ENCODE peak calls at places on chromosomes 2 and 18, in eight cellular contexts. M is neural progenitor cell; Z is CD4-positive, CD25-positive, alpha-beta regulatory T cell; D is A549; T is tibial nerve; I is mesendoderm; R is kidney; L is left ventricle myocardium inferior. N is an unnamed sample. For H3K4me1, the result is how much of the 10 kb centered on the place peaks cover.

GRCh38 chr2:18611184-18611583 is 21.8 kb upstream of the NT5C1B start:
- DNase-seq in M (no peak), Z (no peak), D (no peak), T (no peak), I (no peak), R (no peak), L (no peak), N (no peak)

GRCh38 chr18:50644807-50645206 is 84.9 kb downstream of the MAPK4 start:
- DNase-seq in M (peak), Z (no peak), D (peak), T (no peak), I (peak), R (no peak), L (no peak), N (peak)

GRCh38 chr2:70616168-70616694 is 62.6 kb upstream of the TGFA start:
- DNase-seq in M (no peak), Z (no peak), D (no peak), T (no peak), I (no peak), R (no peak), L (no peak), N (no peak)

GRCh38 chr2:168183308-168183997 is 63.9 kb downstream of the STK39 start:
- DNase-seq in M (no peak), Z (no peak), D (no peak), T (no peak), I (no peak), R (no peak), L (no peak), N (no peak)

GRCh38 chr2:176001281-176001902 is 675 bp downstream of the LNPK start:
- DNase-seq in M (peak), Z (peak), D (peak), T (peak), I (peak), R (peak), L (peak), N (peak)

GRCh38 chr18:65748321-65748720 is 2.5 kb upstream of the CDH7 start:
- DNase-seq in M (no peak), Z (no peak), D (no peak), T (no peak), I (no peak), R (no peak), L (no peak), N (no peak)

GRCh38 chr2:70418514-70418913 is 116.6 kb upstream of the FAM136A start:
- DNase-seq in M (no peak), Z (no peak), D (no peak), T (no peak), I (no peak), R (no peak), L (no peak), N (no peak)

GRCh38 chr2:25424426-25425028 is 82.8 kb upstream of the DNMT3A start:
- DNase-seq in M (no peak), Z (no peak), D (no peak), T (no peak), I (no peak), R (no peak), L (no peak), N (no peak)

GRCh38 chr2:128404709-128405466 is 86.2 kb upstream of the HS6ST1 start:
- DNase-seq in M (no peak), Z (no peak), D (no peak), T (no peak), I (no peak), R (no peak), L (no peak), N (no peak)

GRCh38 chr18:5620284-5620683 is 76.5 kb upstream of the EPB41L3 start:
- DNase-seq in M (no peak), Z (no peak), D (no peak), T (no peak), I (no peak), R (no peak), L (no peak), N (no peak)

GRCh38 chr2:171516793-171517192 is 5.5 kb upstream of the CYBRD1 start:
- DNase-seq in M (no peak), Z (no peak), D (no peak), T (no peak), I (no peak), R (no peak), L (no peak), N (no peak)

GRCh38 chr2:240284503-240285259 is 144.2 kb upstream of the OTOS start:
- DNase-seq in M (no peak), Z (no peak), D (no peak), T (no peak), I (no peak), R (peak), L (no peak), N (no peak)

GRCh38 chr2:240988571-240989271 is 9.7 kb upstream of the SNED1 start:
- DNase-seq in M (no peak), Z (no peak), D (no peak), T (no peak), I (no peak), R (peak), L (no peak), N (no peak)

GRCh38 chr2:43224131-43224570 is 2.3 kb downstream of the ZFP36L2 start:
- DNase-seq in M (peak), Z (peak), D (peak), T (peak), I (peak), R (peak), L (peak), N (peak)

GRCh38 chr2:88117976-88118375 is 9.9 kb downstream of the FABP1 start:
- DNase-seq in M (no peak), Z (no peak), D (no peak), T (no peak), I (no peak), R (no peak), L (no peak), N (no peak)

GRCh38 chr2:69386376-69386775 is 651 bp downstream of the GFPT1 start:
- DNase-seq in M (no peak), Z (peak), D (no peak), T (no peak), I (no peak), R (no peak), L (no peak), N (no peak)

GRCh38 chr18:26458526-26459232 is 89.7 kb downstream of the KCTD1 start:
- DNase-seq in M (no peak), Z (peak), D (no peak), T (no peak), I (no peak), R (no peak), L (no peak), N (no peak)

GRCh38 chr2:216664593-216665034 is 30.7 kb downstream of the IGFBP5 start:
- DNase-seq in M (peak), Z (no peak), D (no peak), T (no peak), I (peak), R (peak), L (no peak), N (no peak)

GRCh38 chr18:23634692-23635091 is 28.0 kb downstream of the ANKRD29 start:
- DNase-seq in M (no peak), Z (no peak), D (no peak), T (no peak), I (no peak), R (no peak), L (no peak), N (no peak)

GRCh38 chr2:3073196-3073595 is 304.4 kb downstream of the EIPR1 start:
- DNase-seq in M (no peak), Z (no peak), D (no peak), T (no peak), I (no peak), R (no peak), L (no peak), N (no peak)

GRCh38 chr2:11672404-11672803 is 2.4 kb upstream of the NTSR2 start:
- DNase-seq in M (no peak), Z (no peak), D (no peak), T (no peak), I (no peak), R (no peak), L (no peak), N (no peak)

GRCh38 chr2:66228128-66228547 is 206.8 kb upstream of the MEIS1 start:
- DNase-seq in M (no peak), Z (no peak), D (no peak), T (peak), I (no peak), R (no peak), L (peak), N (no peak)

GRCh38 chr2:157761520-157761919 is 114.6 kb downstream of the ACVR1 start:
- DNase-seq in M (no peak), Z (no peak), D (no peak), T (no peak), I (peak), R (no peak), L (no peak), N (no peak)

DNA sequence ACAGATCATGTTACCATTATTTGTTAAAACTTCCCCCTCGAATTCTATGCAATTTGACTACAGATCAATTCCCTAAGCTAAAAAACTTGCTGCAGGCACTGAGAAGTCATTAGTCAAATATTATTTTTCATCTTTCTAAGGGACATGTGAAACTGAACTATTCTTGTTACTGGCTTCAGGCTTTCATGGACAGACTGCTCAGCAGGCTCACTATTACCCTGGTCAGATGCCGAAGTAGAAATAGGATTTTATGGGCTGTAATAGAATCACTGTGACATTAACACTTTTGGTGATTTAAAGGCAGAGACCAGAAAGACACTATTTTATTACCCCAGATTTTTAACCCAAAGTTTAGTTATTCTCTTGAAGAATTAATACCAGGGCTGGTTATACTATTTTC is 15.0 kb downstream of the MYL1 start:
- DNase-seq in M (no peak), Z (no peak), D (no peak), T (no peak), I (no peak), R (no peak), L (no peak), N (no peak)
- H3K4me3 ChIP-seq in M (no peak), Z (no peak), D (no peak), T (no peak), I (no peak), R (no peak), L (no peak), N (no peak)

GRCh38 chr2:138589663-138590062 is 88.1 kb downstream of the SPOPL start:
- DNase-seq in M (no peak), Z (no peak), D (no peak), T (no peak), I (no peak), R (no peak), L (no peak), N (no peak)
- H3K4me1 ChIP-seq in M (under half), Z (under half), D (under half), T (under half), I (under half), R (under half), L (under half), N (under half)

DNA sequence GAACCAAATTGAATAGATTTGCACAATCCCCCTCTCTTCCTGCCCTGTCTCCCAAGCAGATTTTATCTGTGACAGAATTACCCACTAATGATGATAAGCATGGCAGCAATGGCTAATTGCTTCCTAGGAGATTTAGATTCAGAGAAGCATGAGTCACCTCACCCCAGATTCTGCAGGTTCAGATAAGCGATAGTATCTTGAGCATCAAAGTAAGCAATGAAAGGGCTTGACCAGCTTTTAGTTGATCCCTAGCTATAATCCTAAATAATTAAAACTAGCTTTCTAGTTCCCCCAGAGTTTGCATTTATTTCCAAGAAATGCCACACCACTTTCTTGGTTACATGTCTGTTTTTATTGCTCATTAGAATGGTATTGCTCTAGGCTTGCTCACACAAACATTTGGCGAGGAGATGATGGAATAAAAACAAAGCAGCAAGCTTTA is 204.3 kb downstream of the GULP1 start:
- DNase-seq in M (no peak), Z (no peak), D (no peak), T (no peak), I (peak), R (no peak), L (no peak), N (peak)
- H3K4me3 ChIP-seq in M (no peak), Z (no peak), D (no peak), T (no peak), I (no peak), R (no peak), L (no peak), N (no peak)

GRCh38 chr2:202669841-202670240 is 35.1 kb downstream of the FAM117B start:
- DNase-seq in M (no peak), Z (peak), D (no peak), T (no peak), I (no peak), R (no peak), L (no peak), N (no peak)
- H3K4me1 ChIP-seq in M (under half), Z (under half), D (under half), T (under half), I (under half), R (under half), L (under half), N (under half)

GRCh38 chr2:104873689-104874054 is 19.8 kb downstream of the POU3F3 start:
- DNase-seq in M (peak), Z (no peak), D (no peak), T (no peak), I (no peak), R (no peak), L (no peak), N (no peak)
- H3K4me3 ChIP-seq in M (peak), Z (no peak), D (peak), T (peak), I (no peak), R (peak), L (peak), N (peak)

DNA sequence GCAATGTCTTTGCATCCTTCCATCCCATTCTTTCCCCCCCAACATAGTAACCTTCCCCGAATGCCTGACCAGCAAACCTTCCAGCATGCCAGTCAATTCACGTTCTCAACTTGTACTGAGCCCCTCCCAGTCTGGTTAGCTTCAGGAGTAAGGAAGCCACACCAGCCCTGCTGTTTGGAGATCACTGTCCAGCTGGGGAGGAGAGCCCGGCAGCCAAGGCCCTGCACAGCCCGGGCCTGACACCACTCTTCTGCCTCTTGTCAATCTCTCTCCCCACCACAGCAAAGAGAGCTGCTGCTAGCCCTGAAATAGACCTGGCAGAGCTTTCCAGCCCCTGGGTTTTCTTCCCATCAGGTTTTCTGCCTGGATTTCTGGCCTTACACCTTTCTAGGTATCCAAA is 185.8 kb upstream of the ID2 start:
- DNase-seq in M (no peak), Z (no peak), D (no peak), T (no peak), I (no peak), R (no peak), L (no peak), N (no peak)
- H3K4me1 ChIP-seq in M (under half), Z (under half), D (under half), T (under half), I (under half), R (under half), L (half or more), N (under half)

DNA sequence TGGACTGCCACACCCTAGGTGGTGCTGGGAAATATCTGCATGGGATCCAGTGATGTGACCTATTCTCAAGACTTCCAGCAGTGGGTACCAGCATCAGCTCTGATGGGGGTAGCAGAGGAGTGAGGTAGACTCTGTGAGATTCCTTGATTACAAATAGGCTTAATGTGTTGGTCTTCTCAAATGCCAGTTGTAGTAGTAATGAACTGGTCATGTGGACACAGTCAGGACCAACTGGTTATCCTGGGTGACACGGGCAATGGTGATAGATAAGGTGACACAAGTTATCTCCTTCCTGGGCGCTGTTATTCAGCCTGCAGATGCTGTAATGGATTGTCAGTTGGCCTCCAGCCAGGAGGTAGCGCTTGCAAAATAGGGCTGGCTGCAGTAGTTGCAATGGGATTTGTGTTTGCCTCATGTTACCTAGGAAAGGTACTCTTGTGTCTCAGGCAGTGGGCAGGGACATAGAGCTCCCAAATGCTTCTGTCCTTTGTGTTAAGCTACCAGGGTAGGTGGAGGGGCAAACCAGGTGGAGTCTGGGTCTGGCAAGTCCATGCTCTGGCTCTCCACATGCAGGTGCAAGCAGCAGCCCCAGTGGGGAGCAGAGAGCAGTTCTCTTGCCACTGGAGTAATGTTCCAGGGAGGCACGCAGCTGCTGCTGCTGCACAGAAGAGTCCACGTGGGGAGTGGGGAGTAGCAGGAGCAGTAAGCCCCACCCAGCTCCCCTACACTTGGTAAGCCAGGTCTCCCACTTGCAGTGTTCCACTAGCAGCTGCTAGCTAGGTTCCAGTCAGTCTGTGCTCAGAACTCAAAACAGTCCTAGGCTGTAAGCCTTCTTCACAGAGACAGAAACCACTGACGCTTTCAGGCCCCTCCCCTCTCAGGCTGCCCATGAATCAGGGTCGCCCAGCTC is 505.4 kb upstream of the DDX18 start:
- DNase-seq in M (no peak), Z (no peak), D (no peak), T (no peak), I (no peak), R (no peak), L (no peak), N (no peak)
- H3K4me3 ChIP-seq in M (no peak), Z (no peak), D (no peak), T (no peak), I (no peak), R (no peak), L (no peak), N (no peak)

DNA sequence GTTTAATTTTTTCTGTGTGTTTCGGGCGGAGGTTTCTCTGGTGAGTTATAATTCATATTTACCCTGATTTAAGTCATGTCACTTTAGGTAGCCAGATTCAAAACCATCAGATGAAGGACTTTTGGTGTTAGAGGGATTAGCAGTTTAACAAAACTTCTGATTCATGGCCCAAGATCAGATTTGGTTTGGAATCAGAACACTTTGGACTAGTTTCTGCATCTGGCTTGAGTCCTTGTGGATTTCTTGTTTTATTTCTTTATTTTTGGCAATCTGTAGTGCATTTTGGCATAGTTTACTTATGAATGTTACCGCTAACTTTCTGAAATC is 3.5 kb downstream of the NEDD4L start:
- DNase-seq in M (no peak), Z (no peak), D (no peak), T (no peak), I (no peak), R (no peak), L (no peak), N (no peak)
- H3K4me1 ChIP-seq in M (under half), Z (under half), D (under half), T (under half), I (under half), R (under half), L (under half), N (under half)